ENCODE peak calls at places on chromosomes 5 and 9, in ten cellular contexts. P is heart left ventricle; M is brain microvascular endothelial cell; F is natural killer cell; Q is fibroblast of pulmonary artery; X is B cell; R is CD8-positive, alpha-beta T cell; E is chondrocyte; H is endodermal cell; O is astrocyte of the spinal cord. T is an unnamed sample.
A peak's percentile ranks its signal among the peaks of the same experiment; 100 is the strongest.

GRCh38 chr9:83649515-83649914 is 26.6 kb downstream of the IDNK start:
- DNase-seq in M (no peak), F (no peak), H (peak; percentile 58), R (no peak), P (no peak), O (no peak), E (no peak), Q (no peak), X (no peak), T (no peak)

GRCh38 chr9:100167176-100167575 is 68.1 kb downstream of the INVS start:
- DNase-seq in X (no peak), M (peak; percentile 20), F (no peak), H (no peak), E (no peak), P (no peak), R (no peak), O (peak; percentile 45), Q (peak; percentile 16), T (no peak)

GRCh38 chr5:124649548-124650501 is 96.6 kb downstream of the ZNF608 start:
- DNase-seq in M (peak; percentile 95), F (peak; percentile 71), X (peak; percentile 91), H (no peak), Q (peak; percentile 92), R (peak; percentile 50), O (peak; percentile 97), P (peak; percentile 86), E (no peak), T (peak; percentile 22)

GRCh38 chr9:23962101-23962500 is 136.1 kb upstream of the ELAVL2 start:
- DNase-seq in Q (no peak), P (no peak), H (peak; percentile 56), X (no peak), E (no peak), R (no peak), M (no peak), F (no peak), O (no peak), T (no peak)

GRCh38 chr9:110173322-110173642 is 34.7 kb downstream of the C9orf152 start:
- DNase-seq in Q (no peak), X (no peak), O (no peak), H (no peak), E (no peak), F (no peak), R (no peak), M (no peak), P (no peak), T (no peak)

GRCh38 chr9:35972093-35972492 is 14.1 kb upstream of the OR2S2 start:
- DNase-seq in H (peak; percentile 88), P (peak; percentile 26), R (peak; percentile 15), O (no peak), Q (no peak), E (no peak), M (no peak), F (peak; percentile 26), X (peak; percentile 36), T (no peak)

GRCh38 chr5:13478831-13479465 is 465.5 kb downstream of the DNAH5 start:
- DNase-seq in M (peak; percentile 22), F (no peak), H (peak; percentile 82), Q (peak; percentile 13), P (no peak), X (no peak), E (no peak), O (peak; percentile 70), R (no peak), T (no peak)

GRCh38 chr9:98085955-98086354 is 29.4 kb downstream of the NANS start:
- DNase-seq in F (no peak), E (no peak), O (no peak), P (no peak), H (peak; percentile 82), Q (no peak), X (no peak), R (no peak), M (no peak), T (no peak)

GRCh38 chr9:109052416-109052815 is 39.1 kb upstream of the CTNNAL1 start:
- DNase-seq in H (no peak), R (no peak), O (peak; percentile 43), X (no peak), Q (peak; percentile 70), M (peak; percentile 34), E (no peak), F (no peak), P (no peak), T (no peak)

GRCh38 chr5:72436796-72437471 is 70.3 kb downstream of the ZNF366 start:
- DNase-seq in R (no peak), P (no peak), H (no peak), M (no peak), E (no peak), X (no peak), F (no peak), O (peak; percentile 12), Q (peak; percentile 43), T (no peak)
- TF ChIP-seq CTCF in R (no peak), P (no peak), H (no peak), M (no peak), E (peak; percentile 58), X (no peak), F (no peak), O (no peak), Q (no peak), T (no peak)

GRCh38 chr5:19802686-19803085 is 185.3 kb downstream of the CDH18 start:
- DNase-seq in F (no peak), Q (no peak), P (no peak), E (no peak), M (no peak), H (no peak), O (no peak), X (no peak), R (no peak), T (no peak)
- TF ChIP-seq CTCF in F (no peak), Q (no peak), P (no peak), E (no peak), M (no peak), H (no peak), O (no peak), X (no peak), R (no peak), T (no peak)

DNA sequence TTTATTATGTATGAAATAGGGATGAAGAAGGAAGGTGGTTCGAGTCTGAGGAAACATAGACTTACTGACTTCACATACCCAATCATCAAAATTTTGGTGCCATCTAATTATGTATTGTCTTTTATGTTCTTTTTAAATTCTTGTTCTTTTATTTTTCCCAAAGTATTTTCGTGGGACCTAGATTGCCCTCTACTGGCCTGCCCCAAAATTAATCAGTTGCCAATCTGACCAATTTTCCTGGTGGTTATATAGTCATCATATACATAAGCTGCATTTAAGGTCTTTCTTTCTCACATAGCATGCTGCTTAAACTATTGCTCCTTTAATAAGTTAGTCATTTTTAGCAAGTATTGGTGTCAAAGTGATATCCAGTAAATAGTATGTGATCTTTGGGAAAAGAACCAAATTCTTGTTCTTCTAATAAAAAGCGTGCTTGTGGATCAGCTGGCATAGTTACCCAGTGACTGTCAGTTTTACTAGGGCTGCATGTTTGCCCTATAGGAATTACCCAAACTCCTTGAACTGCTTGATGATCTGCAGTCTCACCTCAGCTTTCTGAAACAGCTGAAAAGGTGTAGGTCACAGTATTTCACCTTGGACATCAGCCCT is 223.5 kb downstream of the SH3GL2 start:
- DNase-seq in O (peak; percentile 17), P (no peak), R (no peak), E (no peak), F (no peak), X (no peak), H (no peak), Q (peak; percentile 32), M (peak; percentile 9), T (no peak)
- TF ChIP-seq CTCF in O (peak; percentile 65), P (no peak), R (no peak), E (peak; percentile 84), F (no peak), X (no peak), H (peak; percentile 78), Q (peak; percentile 65), M (peak; percentile 66), T (peak; percentile 39)

GRCh38 chr5:116297296-116297814 is 212.5 kb downstream of the COMMD10 start:
- DNase-seq in O (no peak), X (no peak), P (no peak), E (no peak), Q (no peak), F (no peak), H (peak; percentile 56), R (no peak), M (no peak), T (no peak)
- TF ChIP-seq CTCF in O (no peak), X (no peak), P (no peak), E (no peak), Q (no peak), F (no peak), H (peak; percentile 71), R (no peak), M (no peak), T (no peak)

GRCh38 chr5:89081360-89081759 is 198.4 kb upstream of the MEF2C start:
- DNase-seq in Q (no peak), H (no peak), M (no peak), E (no peak), R (no peak), F (no peak), P (no peak), X (peak; percentile 19), O (no peak), T (no peak)
- TF ChIP-seq CTCF in Q (no peak), H (no peak), M (no peak), E (no peak), R (no peak), F (no peak), P (no peak), X (no peak), O (no peak), T (no peak)

DNA sequence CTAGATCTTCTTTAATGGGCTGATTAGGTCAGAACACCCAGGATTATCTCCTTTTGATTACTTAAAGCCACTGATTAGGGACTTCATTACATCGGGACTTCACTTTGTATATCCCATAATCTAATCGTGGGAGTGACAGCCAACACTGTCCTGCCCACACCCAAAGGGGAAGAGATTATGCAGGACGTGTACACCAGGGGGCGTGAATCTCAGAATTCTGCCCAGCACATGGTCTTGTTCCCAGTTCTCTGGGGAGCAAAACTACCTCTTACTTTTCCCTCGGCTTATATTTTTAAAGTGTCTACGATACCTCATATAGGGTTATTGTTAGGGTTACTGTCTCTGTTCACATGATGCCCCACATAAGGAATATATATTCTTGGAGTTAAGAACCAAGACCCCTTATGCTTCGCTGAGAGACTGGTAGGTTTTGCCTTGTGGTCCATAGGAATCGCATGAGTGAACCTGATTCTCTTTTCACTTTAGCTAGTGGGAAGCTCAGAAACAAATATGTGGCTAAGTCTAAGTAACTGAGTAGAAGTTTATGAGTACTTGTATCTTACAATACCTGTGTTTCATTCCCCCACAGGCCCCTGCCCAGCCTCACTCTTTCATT is 192.7 kb downstream of the GNA14 start:
- DNase-seq in X (peak; percentile 12), Q (peak; percentile 52), P (no peak), O (no peak), H (peak; percentile 79), M (no peak), R (peak; percentile 7), E (no peak), F (no peak), T (no peak)
- TF ChIP-seq CTCF in X (peak; percentile 47), Q (peak; percentile 56), P (peak; percentile 42), O (peak; percentile 27), H (peak; percentile 77), M (peak; percentile 65), R (peak; percentile 57), E (peak; percentile 54), F (peak; percentile 50), T (no peak)

T was measured in uterus.